ENCODE peak calls at places on chromosomes 11 and 22, in four cellular contexts. H is K562, A is esophagus squamous epithelium, D is IMR-90. M is an unnamed sample.

GRCh38 chr11:17720796-17721171 is 1.4 kb downstream of the MYOD1 start:
- DNase-seq in D (no peak), A (no peak), H (no peak), M (no peak)

GRCh38 chr11:20011294-20011951 is 148.9 kb downstream of the DBX1 start:
- DNase-seq in D (no peak), A (no peak), H (no peak), M (no peak)

GRCh38 chr22:49203863-49204598 is 623.6 kb downstream of the BRD1 start:
- DNase-seq in H (no peak), A (no peak), D (no peak), M (no peak)

GRCh38 chr22:43183496-43184263 is 3.3 kb downstream of the TTLL12 start:
- DNase-seq in D (peak), A (no peak), H (peak), M (no peak)

GRCh38 chr11:95279921-95280861 is 49.2 kb upstream of the SESN3 start:
- DNase-seq in D (no peak), H (no peak), A (no peak), M (no peak)

GRCh38 chr11:107743161-107743560 is 31.3 kb upstream of the SLN start:
- DNase-seq in H (no peak), D (no peak), A (no peak), M (no peak)

GRCh38 chr11:37552284-37552683 is 954.2 kb upstream of the RAG2 start:
- DNase-seq in A (no peak), H (no peak), D (no peak), M (no peak)

GRCh38 chr11:84140386-84141169 is 854.4 kb upstream of the CCDC90B start:
- DNase-seq in H (no peak), A (no peak), D (no peak), M (no peak)

GRCh38 chr11:19276859-19277808 is 36.4 kb upstream of the E2F8 start:
- DNase-seq in D (no peak), A (no peak), H (no peak), M (peak)

GRCh38 chr11:70696564-70696963 is 298.2 kb downstream of the CTTN start:
- DNase-seq in A (no peak), D (no peak), H (no peak), M (no peak)

GRCh38 chr11:107859459-107860239 is 1.1 kb upstream of the SLC35F2 start:
- DNase-seq in A (no peak), D (no peak), H (no peak), M (peak)

GRCh38 chr11:111512296-111513239 is at the start of gene BTG4:
- DNase-seq in H (peak), D (no peak), A (no peak), M (no peak)

GRCh38 chr11:119774180-119774763 is 45.3 kb upstream of the NECTIN1 start:
- DNase-seq in D (peak), H (no peak), A (no peak), M (no peak)

GRCh38 chr22:36352775-36353507 is 34.8 kb downstream of the MYH9 start:
- DNase-seq in A (no peak), H (no peak), D (peak), M (no peak)

GRCh38 chr11:107704432-107704831 is 7.4 kb downstream of the SLN start:
- DNase-seq in A (no peak), H (no peak), D (peak), M (no peak)

DNA sequence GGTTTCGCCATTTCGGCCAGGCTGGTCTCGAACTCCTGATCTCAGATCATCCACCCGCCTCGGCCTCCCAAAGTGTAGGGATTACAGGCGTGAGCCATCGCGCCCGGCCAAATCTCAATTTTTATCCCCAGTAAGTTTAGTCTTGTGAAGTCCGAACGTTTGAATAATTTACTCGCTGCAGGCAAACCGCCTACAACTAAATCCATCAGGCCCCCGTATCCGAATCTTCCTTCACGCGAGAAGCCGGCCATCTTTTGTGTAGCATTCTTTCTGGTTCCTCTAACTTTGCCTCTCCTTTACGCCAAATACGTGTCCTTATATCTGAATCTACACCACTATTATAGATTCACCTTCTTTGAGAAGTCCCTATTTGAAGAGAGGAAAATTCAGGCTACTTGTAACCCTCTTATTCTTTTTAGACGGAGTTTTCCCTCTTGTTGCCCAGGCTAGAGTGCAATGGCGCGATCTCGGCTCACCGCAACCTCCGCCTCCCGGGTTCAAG is 581 bp upstream of the EIF3L start:
- DNase-seq in H (no peak), A (no peak), D (peak), M (no peak)
- TF ChIP-seq POLR2A in H (no peak), A (no peak), D (no peak), M (no peak)

DNA sequence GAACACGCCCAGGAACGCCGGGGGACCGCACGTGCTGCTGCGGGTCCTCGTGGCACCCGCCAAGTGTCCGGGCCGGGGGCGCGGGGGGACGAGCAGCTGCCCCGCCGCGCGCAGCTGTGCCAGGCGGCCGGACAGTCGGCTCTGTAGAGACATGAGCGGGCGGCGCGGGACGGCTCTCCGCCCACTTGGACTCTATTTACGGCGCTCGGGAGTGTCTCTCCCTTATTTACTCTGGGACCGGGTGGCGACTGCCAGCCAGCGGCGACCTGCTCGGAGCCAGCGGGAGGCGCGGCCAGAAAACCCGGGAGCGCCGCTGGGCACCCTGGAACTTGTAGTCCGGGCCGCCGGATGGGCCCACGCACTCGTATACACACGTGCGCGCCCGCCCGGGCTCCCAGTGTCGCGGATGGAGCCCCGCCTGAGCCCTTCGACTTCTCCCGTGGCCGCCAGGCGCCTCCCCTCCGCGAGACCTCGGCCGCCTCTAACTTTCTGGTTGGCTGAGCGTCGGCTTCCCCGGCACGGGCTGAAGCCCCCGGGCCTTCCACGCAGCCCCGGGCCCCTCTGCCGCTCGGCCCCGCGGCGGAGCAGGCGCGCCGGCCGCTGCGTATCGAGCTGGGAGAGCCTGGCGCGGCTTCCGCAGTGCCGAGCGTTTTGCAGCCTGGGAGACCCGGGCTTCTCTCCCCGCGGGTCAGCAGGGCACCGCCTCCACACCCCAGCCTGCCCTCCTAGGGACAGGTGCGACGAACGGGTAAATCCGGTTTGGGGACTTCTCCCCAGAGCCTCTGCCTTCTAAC is at the start of gene MACROD1:
- DNase-seq in D (peak), A (no peak), H (peak), M (peak)
- TF ChIP-seq POLR2A in D (no peak), A (peak), H (peak), M (peak)

GRCh38 chr11:10309163-10310093 is 4.6 kb downstream of the ADM start:
- DNase-seq in H (peak), A (no peak), D (peak), M (no peak)

GRCh38 chr11:10307022-10307410 is 2.1 kb downstream of the ADM start:
- DNase-seq in D (no peak), A (no peak), H (no peak), M (no peak)

GRCh38 chr11:10307411-10308207 is 2.7 kb downstream of the ADM start:
- DNase-seq in A (peak), H (peak), D (peak), M (peak)

GRCh38 chr11:10310301-10310841 is 5.5 kb downstream of the ADM start:
- DNase-seq in H (no peak), D (peak), A (no peak), M (no peak)

DNA sequence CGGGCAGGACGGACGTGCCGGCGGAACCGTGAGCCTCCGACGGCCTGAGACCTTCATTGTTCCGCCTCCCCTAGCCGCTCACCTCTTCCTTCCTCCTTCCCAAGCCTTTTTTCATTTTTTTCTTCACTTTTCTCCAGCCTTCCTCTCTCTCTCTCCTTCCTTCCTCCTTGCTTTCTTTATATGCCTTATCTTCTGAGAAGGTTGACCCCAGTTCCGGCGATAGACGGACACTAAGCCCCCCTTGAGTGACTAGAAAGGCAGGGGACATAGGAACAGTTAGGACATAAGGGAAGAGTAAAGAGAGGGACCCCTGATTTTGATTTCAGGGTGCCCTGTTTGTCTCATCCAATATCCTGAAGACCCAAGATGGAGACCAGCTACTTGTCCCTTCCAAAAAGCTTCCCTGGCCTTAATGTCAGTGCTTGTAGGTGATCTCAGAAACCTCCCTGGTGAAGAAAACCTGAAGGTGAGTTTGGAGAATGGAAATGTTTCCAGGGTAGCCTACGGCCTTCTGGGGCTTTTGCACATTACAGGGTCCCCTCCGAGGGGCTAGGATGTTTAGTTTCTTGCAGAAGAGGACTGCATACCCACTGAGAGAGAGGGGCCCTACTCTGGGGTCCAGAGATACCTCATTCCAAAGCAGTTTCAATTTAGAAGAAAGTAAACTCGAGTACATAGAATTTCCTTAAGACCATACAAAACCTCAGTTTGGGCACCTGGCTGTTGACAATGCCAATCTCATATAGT is 3.5 kb downstream of the ADM start:
- DNase-seq in A (no peak), H (no peak), D (peak), M (no peak)
- TF ChIP-seq POLR2A in A (no peak), H (no peak), D (no peak), M (no peak)

GRCh38 chr11:65445604-65446445 is 23.2 kb downstream of the NEAT1 start:
- DNase-seq in D (peak), A (no peak), H (peak), M (no peak)

GRCh38 chr11:65446446-65447277 is 24.1 kb downstream of the NEAT1 start:
- DNase-seq in D (peak), A (no peak), H (no peak), M (no peak)

GRCh38 chr11:65445101-65445603 is 22.6 kb downstream of the NEAT1 start:
- DNase-seq in A (no peak), D (peak), H (no peak), M (no peak)

GRCh38 chr11:65442952-65443351 is 20.4 kb downstream of the NEAT1 start:
- DNase-seq in H (no peak), D (peak), A (no peak), M (no peak)

GRCh38 chr11:65444314-65445051 is 21.9 kb downstream of the NEAT1 start:
- DNase-seq in D (peak), A (no peak), H (no peak), M (no peak)
- TF ChIP-seq POLR2A in D (peak), A (no peak), H (peak), M (no peak)

DNA sequence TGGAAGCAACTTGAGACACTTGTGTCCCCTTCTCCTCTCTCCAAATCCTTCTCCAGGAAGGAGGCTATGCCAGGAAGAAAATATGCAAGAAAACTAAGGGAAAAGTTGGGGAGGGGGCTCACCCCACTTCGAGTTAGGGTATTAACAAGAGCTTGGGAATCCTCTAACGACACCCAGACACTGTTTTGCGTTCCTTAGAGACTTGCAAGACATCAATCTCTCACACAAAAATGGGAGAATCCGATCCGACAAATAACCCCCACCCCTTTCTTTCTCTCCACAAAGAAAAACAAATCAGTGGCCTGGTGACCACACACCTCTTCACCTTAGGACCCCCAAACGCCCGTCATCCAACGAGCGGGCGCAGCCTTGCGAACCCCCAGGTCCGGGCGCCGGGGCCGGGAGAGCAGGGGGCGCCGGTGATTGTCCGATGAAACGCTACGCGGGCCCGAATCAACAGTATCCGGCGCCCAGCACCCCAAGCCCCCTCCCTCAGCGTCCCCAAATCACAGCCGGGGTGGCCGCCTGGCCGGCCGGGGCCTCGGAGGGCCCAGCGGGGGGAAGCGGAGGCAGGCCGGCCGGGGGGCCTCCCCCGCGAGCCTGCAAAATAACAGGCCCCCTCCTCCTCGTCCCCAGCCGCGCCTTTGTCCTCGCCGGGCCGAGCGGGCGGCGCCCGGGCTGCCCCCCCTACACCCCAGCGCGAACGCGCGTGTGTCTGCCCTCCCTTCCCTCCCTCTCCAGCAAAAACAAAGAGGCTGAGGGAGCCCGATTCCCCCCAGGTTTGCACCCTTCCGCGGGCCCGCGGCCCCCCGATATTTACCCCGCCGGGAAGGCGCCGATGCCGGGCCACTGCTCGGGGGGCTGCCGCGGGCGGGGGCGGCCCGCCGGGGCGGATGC is 645 bp downstream of the CSNK1E start:
- DNase-seq in H (peak), A (no peak), D (peak), M (peak)
- TF ChIP-seq POLR2A in H (no peak), A (peak), D (peak), M (no peak)

GRCh38 chr11:134223836-134224709 is at the start of the genes NCAPD3 and VPS26B:
- DNase-seq in A (peak), D (peak), H (peak), M (peak)

GRCh38 chr11:134228625-134229024 is 4.2 kb downstream of the VPS26B start:
- DNase-seq in A (no peak), D (no peak), H (no peak), M (no peak)

GRCh38 chr11:134226806-134227325 is 2.4 kb downstream of the VPS26B start:
- DNase-seq in A (no peak), H (no peak), D (peak), M (no peak)

GRCh38 chr11:134223066-134223465 is 701 bp downstream of the NCAPD3 start:
- DNase-seq in A (no peak), H (no peak), D (no peak), M (no peak)

DNA sequence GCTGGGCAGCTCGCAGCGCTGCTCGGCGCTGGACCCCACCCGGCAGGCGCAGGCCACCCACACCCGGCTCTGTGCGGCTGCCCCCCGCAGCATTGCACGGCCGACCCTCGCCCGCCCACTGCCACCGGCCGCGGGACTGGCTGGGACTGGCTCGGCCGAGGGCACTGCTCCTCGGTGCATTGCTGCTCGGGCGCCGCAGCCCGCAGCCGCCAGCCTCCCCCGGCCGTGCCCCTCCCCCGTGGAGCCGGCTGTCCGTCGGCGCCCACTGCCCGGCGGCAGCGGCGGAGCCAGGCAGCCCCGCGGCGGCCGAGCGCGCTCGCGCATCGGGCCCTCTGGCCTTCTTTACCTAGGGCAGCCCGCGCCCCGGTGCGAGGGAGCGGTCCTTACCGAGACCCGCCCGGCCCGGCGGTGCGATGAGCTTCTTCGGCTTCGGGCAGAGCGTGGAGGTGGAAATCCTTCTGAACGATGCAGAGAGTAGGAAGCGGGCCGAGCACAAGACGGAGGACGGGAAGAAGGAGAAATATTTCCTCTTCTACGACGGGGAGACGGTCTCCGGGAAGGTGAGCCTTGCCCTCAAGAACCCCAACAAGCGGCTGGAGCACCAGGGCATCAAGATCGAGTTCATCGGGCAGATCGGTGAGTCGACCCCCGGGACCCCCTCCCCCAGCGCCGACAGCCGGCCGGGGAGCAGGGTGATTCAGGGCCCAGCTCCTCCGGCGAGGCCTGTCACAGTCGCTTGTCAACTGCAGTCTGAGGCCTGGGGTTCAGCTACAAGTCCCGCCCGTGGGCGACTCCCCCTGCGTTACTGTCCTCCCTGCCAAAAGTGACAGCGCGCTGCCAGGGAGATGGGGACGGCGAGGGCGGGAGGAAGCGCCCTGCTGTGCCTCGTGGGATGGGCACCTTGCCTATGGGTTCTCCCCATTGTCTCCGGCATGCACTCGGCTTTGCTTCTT is 515 bp downstream of the VPS26B start:
- DNase-seq in D (peak), A (no peak), H (peak), M (peak)
- TF ChIP-seq POLR2A in D (no peak), A (no peak), H (no peak), M (peak)